ENCODE peak calls at places on chromosomes 2 and 18, in nine cellular contexts. F, J, O, Z, N, I, M, A and P are unnamed samples.

GRCh38 chr2:100416397-100416938 is 1.0 kb downstream of the CHST10 start:
- DNase-seq in I (no peak), M (no peak), J (no peak), F (no peak), A (no peak), Z (no peak), N (no peak), O (no peak), P (no peak)

GRCh38 chr2:133241231-133241575 is 327.1 kb downstream of the NCKAP5 start:
- DNase-seq in A (no peak), J (no peak), M (no peak), F (no peak), N (no peak), Z (no peak), I (no peak), O (no peak), P (no peak)

GRCh38 chr2:149765636-149766035 is 178.1 kb upstream of the MMADHC start:
- DNase-seq in O (no peak), J (no peak), M (no peak), F (no peak), A (no peak), N (no peak), I (no peak), Z (no peak), P (no peak)

GRCh38 chr18:45058076-45058475 is 377.4 kb downstream of the SETBP1 start:
- DNase-seq in O (no peak), I (no peak), A (no peak), M (no peak), J (no peak), Z (no peak), F (no peak), N (no peak), P (no peak)

GRCh38 chr2:217713395-217714267 is 289.2 kb downstream of the TNS1 start:
- DNase-seq in O (peak), J (peak), A (peak), Z (peak), I (peak), F (peak), M (peak), N (peak), P (peak)

GRCh38 chr2:30356061-30356460 is 91.0 kb upstream of the LCLAT1 start:
- DNase-seq in J (no peak), O (no peak), M (no peak), F (no peak), Z (no peak), I (no peak), A (no peak), N (no peak), P (no peak)

GRCh38 chr2:98806266-98806697 is 75.3 kb upstream of the MGAT4A start:
- DNase-seq in N (no peak), I (no peak), O (no peak), F (no peak), A (no peak), J (peak), M (no peak), Z (no peak), P (no peak)

GRCh38 chr2:181106789-181107418 is 126.5 kb downstream of the UBE2E3 start:
- DNase-seq in J (peak), I (peak), A (peak), Z (no peak), M (no peak), O (no peak), F (no peak), N (peak), P (peak)

GRCh38 chr2:19860022-19860421 is 41.8 kb downstream of the TTC32 start:
- DNase-seq in O (no peak), J (no peak), F (no peak), M (no peak), N (no peak), Z (no peak), A (no peak), I (no peak), P (no peak)

GRCh38 chr2:128405467-128405900 is 86.8 kb upstream of the HS6ST1 start:
- DNase-seq in O (no peak), J (no peak), I (no peak), N (no peak), F (no peak), A (no peak), Z (no peak), M (no peak), P (no peak)

GRCh38 chr2:98552499-98553179 is 55.7 kb downstream of the COA5 start:
- DNase-seq in O (no peak), Z (no peak), J (no peak), I (no peak), A (no peak), M (no peak), F (no peak), N (no peak), P (no peak)

GRCh38 chr2:141490886-141491285 is 639.9 kb downstream of the LRP1B start:
- DNase-seq in J (no peak), O (no peak), A (no peak), M (no peak), N (no peak), I (no peak), F (no peak), Z (no peak), P (no peak)

GRCh38 chr2:179861027-179861776 is at the start of gene ZNF385B:
- DNase-seq in A (no peak), I (peak), J (no peak), M (peak), F (peak), N (peak), Z (no peak), O (peak), P (peak)

GRCh38 chr2:232697807-232698110 is 628 bp downstream of the GIGYF2 start:
- DNase-seq in O (no peak), I (no peak), J (no peak), N (no peak), F (no peak), A (no peak), M (no peak), Z (no peak), P (no peak)

GRCh38 chr2:160652236-160652635 is 158.6 kb upstream of the RBMS1 start:
- DNase-seq in A (peak), Z (no peak), N (no peak), F (no peak), I (no peak), J (peak), O (no peak), M (no peak), P (no peak)

GRCh38 chr2:103451283-103451682 is 689.5 kb downstream of the TMEM182 start:
- DNase-seq in O (no peak), F (no peak), N (no peak), A (no peak), I (no peak), Z (no peak), M (no peak), J (no peak), P (no peak)

GRCh38 chr18:61503688-61504087 is 170.5 kb downstream of the CDH20 start:
- DNase-seq in O (no peak), A (no peak), J (no peak), I (no peak), Z (no peak), F (no peak), M (no peak), N (no peak), P (no peak)

GRCh38 chr2:101972621-101973434 is 18.9 kb upstream of the IL1R2 start:
- DNase-seq in M (no peak), J (peak), I (no peak), Z (no peak), F (no peak), N (no peak), A (peak), O (no peak), P (no peak)

GRCh38 chr2:169106125-169106524 is 36.8 kb downstream of the DHRS9 start:
- DNase-seq in N (no peak), M (no peak), O (no peak), A (no peak), J (no peak), Z (no peak), I (no peak), F (no peak), P (no peak)

GRCh38 chr2:16162491-16163040 is 222.2 kb downstream of the MYCN start:
- DNase-seq in J (no peak), O (no peak), Z (no peak), N (no peak), F (no peak), M (no peak), I (no peak), A (no peak), P (no peak)

GRCh38 chr2:157751462-157752058 is 122.9 kb upstream of the ACVR1C start:
- DNase-seq in M (no peak), A (no peak), J (peak), Z (no peak), O (peak), F (no peak), N (peak), I (no peak), P (no peak)

GRCh38 chr18:2654105-2654827 is 1.3 kb upstream of the SMCHD1 start:
- DNase-seq in M (no peak), N (peak), F (no peak), A (no peak), I (no peak), O (no peak), J (peak), Z (no peak), P (no peak)

GRCh38 chr2:174563530-174564282 is 33.9 kb downstream of the WIPF1 start:
- DNase-seq in M (no peak), I (no peak), F (peak), Z (no peak), N (no peak), A (no peak), O (no peak), J (no peak), P (no peak)

GRCh38 chr2:70958759-70959158 is 19.7 kb upstream of the ANKRD53 start:
- DNase-seq in M (no peak), J (no peak), F (no peak), I (no peak), A (no peak), N (no peak), Z (no peak), O (no peak), P (no peak)
- TF ChIP-seq CTCF in M (no peak), J (no peak), F (no peak), I (no peak), A (no peak), N (no peak), Z (no peak), O (no peak), P (no peak)

GRCh38 chr2:48530033-48530804 is at the start of gene STON1:
- DNase-seq in I (peak), Z (no peak), A (no peak), J (peak), F (peak), O (peak), M (no peak), N (peak), P (peak)
- TF ChIP-seq CTCF in I (no peak), Z (no peak), A (no peak), J (no peak), F (peak), O (peak), M (no peak), N (no peak), P (no peak)

GRCh38 chr2:118853647-118854367 is 6.4 kb upstream of the EN1 start:
- DNase-seq in F (no peak), J (no peak), M (no peak), A (no peak), N (peak), Z (no peak), O (no peak), I (no peak), P (peak)

GRCh38 chr2:118856330-118856977 is 9.0 kb upstream of the EN1 start:
- DNase-seq in A (no peak), N (no peak), F (no peak), Z (no peak), M (no peak), I (peak), J (no peak), O (no peak), P (peak)

GRCh38 chr2:118854507-118855300 is 7.3 kb upstream of the EN1 start:
- DNase-seq in A (no peak), J (no peak), M (no peak), O (no peak), N (peak), I (peak), Z (no peak), F (no peak), P (peak)

GRCh38 chr2:118856978-118857676 is 9.7 kb upstream of the EN1 start:
- DNase-seq in F (no peak), I (no peak), M (no peak), A (no peak), N (peak), Z (no peak), J (no peak), O (no peak), P (peak)

DNA sequence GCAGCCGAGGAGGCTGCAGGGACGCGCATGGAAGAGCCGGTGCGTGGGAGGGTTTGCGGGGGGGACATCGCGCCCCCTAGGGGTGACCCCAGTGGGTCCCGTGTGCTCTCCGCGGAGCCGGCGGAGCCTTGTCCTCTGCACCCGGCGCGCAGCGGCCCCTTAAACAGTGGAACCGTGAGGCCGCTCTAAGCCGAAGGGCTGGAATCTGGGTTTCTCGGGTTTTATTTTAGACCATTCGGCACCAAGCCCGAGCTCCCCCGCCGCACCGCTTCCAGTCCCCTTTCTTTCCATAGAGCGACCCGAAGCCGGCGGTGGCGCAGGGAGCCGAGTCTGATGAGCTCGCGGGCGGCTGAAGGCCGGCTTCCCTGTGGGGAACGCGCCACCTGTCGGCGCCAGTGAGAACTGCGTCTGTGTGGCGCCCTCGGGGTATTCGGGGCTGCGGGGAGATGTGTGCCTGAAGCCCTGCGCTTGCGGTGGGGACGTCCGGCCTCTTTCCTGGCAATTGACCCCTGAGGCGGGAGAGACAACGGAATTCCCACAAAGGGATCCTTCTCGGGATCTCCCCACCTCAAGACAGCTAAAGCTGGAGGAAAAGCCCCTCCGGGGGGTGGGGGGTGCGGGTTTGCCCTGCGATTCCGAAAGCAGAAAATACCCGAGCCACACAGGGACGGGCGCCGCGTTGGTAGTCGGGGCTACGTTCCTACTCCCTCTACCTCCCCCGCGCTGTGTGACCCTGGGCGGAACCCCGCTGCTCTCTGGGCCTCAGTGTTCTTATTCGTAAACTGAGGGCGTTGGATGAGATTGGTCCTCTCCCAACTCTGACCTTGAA is 8.2 kb upstream of the EN1 start:
- DNase-seq in N (peak), M (peak), A (peak), O (peak), J (peak), I (peak), Z (peak), F (peak), P (peak)
- TF ChIP-seq CTCF in N (peak), M (peak), A (peak), O (peak), J (peak), I (peak), Z (peak), F (peak), P (peak)

GRCh38 chr2:120740765-120741513 is 5.3 kb downstream of the GLI2 start:
- DNase-seq in F (peak), J (no peak), A (no peak), N (peak), M (no peak), I (no peak), Z (no peak), O (peak), P (no peak)
- TF ChIP-seq CTCF in F (peak), J (no peak), A (no peak), N (no peak), M (no peak), I (no peak), Z (no peak), O (no peak), P (no peak)

GRCh38 chr2:47127862-47128543 is 27.1 kb downstream of the STPG4 start:
- DNase-seq in Z (no peak), F (no peak), M (no peak), O (no peak), J (peak), A (no peak), I (no peak), N (peak), P (no peak)
- TF ChIP-seq CTCF in Z (no peak), F (no peak), M (no peak), O (no peak), J (no peak), A (no peak), I (no peak), N (no peak), P (no peak)